ENCODE peak calls at places on chromosomes 5 and 9, in four cellular contexts. One of them, this sample, is unnamed.

GRCh38 chr5:90878549-90879196 is 320.1 kb downstream of the ADGRV1 start:
- DNase-seq in HepG2: no peak
- DNase-seq in mesenchymal stem cell: peak; percentile 95
- DNase-seq in GM23248: peak; percentile 44
- DNase-seq in this sample: peak; percentile 71

GRCh38 chr9:82281066-82281465 is 292.5 kb downstream of the SPATA31D1 start:
- DNase-seq in HepG2: no peak
- DNase-seq in mesenchymal stem cell: no peak
- DNase-seq in GM23248: peak; percentile 34
- DNase-seq in this sample: no peak

GRCh38 chr5:2257326-2258244 is 374.9 kb upstream of the IRX4 start:
- DNase-seq in HepG2: no peak
- DNase-seq in mesenchymal stem cell: no peak
- DNase-seq in GM23248: no peak
- DNase-seq in this sample: no peak

GRCh38 chr5:1516615-1517601 is 6.9 kb downstream of the LPCAT1 start:
- DNase-seq in HepG2: peak; percentile 16
- DNase-seq in mesenchymal stem cell: peak; percentile 86
- DNase-seq in GM23248: peak; percentile 90
- DNase-seq in this sample: peak; percentile 61

GRCh38 chr5:1119312-1119831 is 7.5 kb upstream of the SLC12A7 start:
- DNase-seq in HepG2: peak; percentile 69
- DNase-seq in mesenchymal stem cell: no peak
- DNase-seq in GM23248: no peak
- DNase-seq in this sample: no peak

GRCh38 chr5:61000887-61001286 is 55.9 kb downstream of the NDUFAF2 start:
- DNase-seq in HepG2: no peak
- DNase-seq in mesenchymal stem cell: no peak
- DNase-seq in GM23248: peak; percentile 29
- DNase-seq in this sample: peak; percentile 6

GRCh38 chr5:856531-857425 is 6.0 kb upstream of the ZDHHC11 start:
- DNase-seq in HepG2: no peak
- DNase-seq in mesenchymal stem cell: no peak
- DNase-seq in GM23248: no peak
- DNase-seq in this sample: peak; percentile 5

GRCh38 chr9:134469041-134469875 is 143.0 kb downstream of the RXRA start:
- DNase-seq in HepG2: no peak
- DNase-seq in mesenchymal stem cell: no peak
- DNase-seq in GM23248: peak; percentile 57
- DNase-seq in this sample: peak; percentile 26

DNA sequence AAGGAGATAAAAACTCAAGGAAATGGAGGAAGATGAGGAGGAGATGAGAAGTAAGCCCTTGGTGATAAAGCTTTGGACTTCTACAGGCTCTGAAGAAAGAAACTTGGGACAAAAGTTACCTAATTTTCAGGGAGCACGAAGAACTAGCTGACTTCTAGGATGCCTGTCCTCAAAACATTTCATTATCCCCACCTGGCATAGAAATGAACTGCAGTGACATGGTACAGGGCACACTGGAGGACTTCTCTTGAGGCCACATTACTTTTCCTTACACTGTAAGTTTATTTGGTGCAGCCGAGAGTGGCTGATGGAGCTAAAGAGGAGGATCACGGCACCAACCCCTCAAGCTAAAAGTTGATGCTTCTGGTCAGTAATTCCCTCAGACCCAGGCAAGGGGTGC is 269.5 kb upstream of the MSX2 start:
- DNase-seq in HepG2: no peak
- DNase-seq in mesenchymal stem cell: no peak
- DNase-seq in GM23248: no peak
- DNase-seq in this sample: no peak
- H3K4me3 ChIP-seq in HepG2: no peak overlapping the region
- H3K4me3 ChIP-seq in mesenchymal stem cell: no peak overlapping the region
- H3K4me3 ChIP-seq in GM23248: no peak overlapping the region
- H3K4me3 ChIP-seq in this sample: no peak overlapping the region

DNA sequence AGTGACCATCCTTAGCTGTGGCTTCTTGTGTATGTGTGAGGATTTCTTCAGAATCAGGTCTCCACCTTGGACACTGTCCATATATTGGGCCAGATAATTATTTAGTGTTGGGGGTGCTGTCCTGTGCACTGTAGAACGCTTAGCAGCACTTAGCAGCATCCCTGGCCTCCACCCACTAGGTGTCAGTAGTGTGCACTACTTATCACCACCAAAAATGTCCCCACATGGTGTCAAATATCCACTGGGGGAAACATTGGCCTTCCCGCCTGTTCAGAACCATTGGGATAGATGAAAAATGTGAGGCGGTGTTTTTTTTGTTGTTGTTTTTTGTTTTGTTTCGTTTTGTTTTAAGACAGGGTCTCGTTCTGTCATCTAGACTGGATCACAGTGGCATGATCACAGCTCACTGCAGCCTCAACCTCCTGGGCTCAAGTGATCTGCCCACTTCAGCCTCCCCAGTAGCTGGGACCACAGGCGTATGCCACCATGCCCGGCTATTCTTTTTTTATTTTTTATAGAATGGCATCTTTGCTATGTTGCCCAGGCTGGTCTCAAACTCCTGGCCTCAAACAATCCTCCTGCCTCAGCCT is 67.7 kb downstream of the TENT4A start:
- DNase-seq in HepG2: peak; percentile 16
- DNase-seq in mesenchymal stem cell: no peak
- DNase-seq in GM23248: no peak
- DNase-seq in this sample: no peak
- H2AFZ ChIP-seq in HepG2: no peak overlapping the region
- H2AFZ ChIP-seq in mesenchymal stem cell: no peak overlapping the region
- H2AFZ ChIP-seq in GM23248: no peak overlapping the region
- H2AFZ ChIP-seq in this sample: no peak overlapping the region

GRCh38 chr9:469672-470040 is 255.0 kb downstream of the DOCK8 start:
- DNase-seq in HepG2: no peak
- DNase-seq in mesenchymal stem cell: no peak
- DNase-seq in GM23248: no peak
- DNase-seq in this sample: no peak

GRCh38 chr9:470041-470781 is 255.5 kb downstream of the DOCK8 start:
- DNase-seq in HepG2: peak; percentile 81
- DNase-seq in mesenchymal stem cell: peak; percentile 70
- DNase-seq in GM23248: peak; percentile 89
- DNase-seq in this sample: peak; percentile 61

GRCh38 chr9:468766-469496 is 254.3 kb downstream of the DOCK8 start:
- DNase-seq in HepG2: no peak
- DNase-seq in mesenchymal stem cell: no peak
- DNase-seq in GM23248: no peak
- DNase-seq in this sample: no peak

GRCh38 chr9:471320-471719 is 256.7 kb downstream of the DOCK8 start:
- DNase-seq in HepG2: no peak
- DNase-seq in mesenchymal stem cell: no peak
- DNase-seq in GM23248: no peak
- DNase-seq in this sample: no peak

DNA sequence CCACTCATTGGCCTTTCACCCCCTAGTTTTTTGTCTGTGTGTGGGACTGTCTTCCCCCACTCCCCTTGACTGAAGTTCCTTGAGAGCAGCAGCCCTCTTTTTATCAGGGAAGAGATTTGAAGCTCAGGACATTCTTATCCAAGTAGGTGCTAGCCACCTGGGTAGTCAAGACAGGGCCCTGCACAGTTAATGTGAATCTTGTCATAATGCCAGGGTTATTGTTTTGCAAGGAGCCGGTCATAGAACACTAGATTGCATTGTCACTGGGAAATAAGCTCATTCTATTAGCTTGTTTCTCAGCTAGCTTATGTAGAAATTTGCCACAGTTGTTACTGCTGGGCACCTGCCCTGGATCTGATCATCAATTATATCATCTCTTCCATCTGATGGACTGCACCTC is 256.1 kb downstream of the DOCK8 start:
- DNase-seq in HepG2: no peak
- DNase-seq in mesenchymal stem cell: no peak
- DNase-seq in GM23248: peak; percentile 27
- DNase-seq in this sample: no peak
- H3K27ac ChIP-seq in HepG2: peak overlapping the region; percentile 45
- H3K27ac ChIP-seq in mesenchymal stem cell: no peak overlapping the region
- H3K27ac ChIP-seq in GM23248: no peak overlapping the region
- H3K27ac ChIP-seq in this sample: no peak overlapping the region

DNA sequence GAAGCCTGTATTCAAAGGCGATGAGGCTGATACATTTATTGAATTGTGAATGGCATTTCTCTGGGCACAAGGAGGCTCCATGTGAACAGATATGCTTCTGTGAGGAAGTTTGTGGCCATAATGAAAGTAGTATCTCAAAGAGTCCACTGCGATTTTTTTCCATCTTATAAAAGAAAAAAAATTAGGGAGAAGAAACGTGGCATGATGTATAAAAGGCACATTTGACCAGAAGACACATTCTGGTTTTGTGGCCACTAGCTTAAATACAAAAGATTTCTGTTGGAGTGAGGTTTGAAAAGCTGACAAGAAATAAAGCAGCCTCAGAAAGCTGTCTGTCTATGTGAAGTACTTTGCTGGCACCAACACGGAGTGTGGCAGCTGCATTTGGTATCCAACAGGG is 398.1 kb downstream of the TLE4 start:
- DNase-seq in HepG2: no peak
- DNase-seq in mesenchymal stem cell: no peak
- DNase-seq in GM23248: no peak
- DNase-seq in this sample: no peak
- H3K4me3 ChIP-seq in HepG2: no peak overlapping the region
- H3K4me3 ChIP-seq in mesenchymal stem cell: no peak overlapping the region
- H3K4me3 ChIP-seq in GM23248: no peak overlapping the region
- H3K4me3 ChIP-seq in this sample: no peak overlapping the region

DNA sequence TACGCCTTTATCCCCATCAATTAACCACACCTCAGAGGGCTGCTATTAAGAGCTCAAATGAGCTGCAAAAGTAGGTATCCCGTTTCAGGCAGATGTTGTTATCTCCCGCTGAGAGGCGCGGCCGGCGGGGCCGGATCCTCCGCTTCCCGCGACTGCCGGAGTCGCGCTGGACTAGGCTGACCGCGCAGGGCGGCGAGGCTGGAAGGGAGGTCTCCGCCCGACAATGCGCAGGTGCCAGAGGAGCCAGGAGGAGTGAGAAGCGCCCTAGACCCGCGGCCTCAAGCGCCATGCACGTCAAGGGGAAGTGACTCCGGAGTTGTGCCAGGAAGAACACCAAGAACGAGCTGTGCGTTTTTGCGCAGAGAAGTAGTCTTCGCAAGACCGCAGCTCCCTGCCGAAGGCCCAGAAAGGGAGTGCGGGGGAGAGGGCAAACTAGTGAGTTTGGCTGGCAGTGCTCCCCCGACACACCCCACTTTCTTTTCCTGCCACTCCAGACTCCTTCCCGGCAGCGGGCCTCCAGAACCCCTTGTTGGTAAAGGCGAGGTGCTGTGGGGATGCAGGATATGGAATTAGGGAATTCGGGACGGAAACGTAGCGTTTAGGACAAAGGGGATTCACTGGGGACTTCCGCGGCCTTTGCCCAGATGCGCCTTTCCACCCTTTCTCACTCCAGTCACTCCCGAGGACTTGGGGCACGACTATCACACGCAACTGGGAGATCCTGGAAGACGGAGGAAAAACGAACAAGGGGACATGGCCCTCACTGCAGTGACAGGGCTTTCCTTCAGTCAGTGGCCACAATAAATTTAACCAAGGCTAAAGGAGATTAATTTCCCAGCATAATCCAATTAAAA is 8.0 kb downstream of the NR2F1-AS1 start:
- DNase-seq in HepG2: no peak
- DNase-seq in mesenchymal stem cell: peak; percentile 75
- DNase-seq in GM23248: peak; percentile 47
- DNase-seq in this sample: peak; percentile 73
- H2AFZ ChIP-seq in HepG2: no peak overlapping the region
- H2AFZ ChIP-seq in mesenchymal stem cell: peak overlapping the region; percentile 30
- H2AFZ ChIP-seq in GM23248: peak overlapping the region; percentile 66
- H2AFZ ChIP-seq in this sample: peak overlapping the region; percentile 69

DNA sequence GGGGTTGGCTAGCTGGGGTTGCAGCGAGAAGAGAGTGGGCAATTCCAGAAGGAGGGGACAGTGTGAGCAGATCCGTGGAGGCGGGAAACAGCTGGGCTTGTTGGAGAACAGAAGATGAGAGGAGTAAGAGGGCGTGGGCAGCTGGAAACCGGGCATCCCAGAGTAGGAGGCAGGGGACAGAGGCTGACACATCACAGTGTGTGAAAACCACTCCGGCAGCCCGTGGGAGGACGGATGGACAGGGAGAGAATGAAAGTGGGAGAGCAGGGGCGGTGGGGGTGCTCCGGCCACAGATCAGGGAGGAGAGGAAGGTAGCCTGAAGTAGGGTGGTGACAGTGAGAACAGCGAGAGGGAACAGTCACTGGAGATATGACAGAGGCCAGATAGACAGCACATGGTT is 8.3 kb upstream of the PSMB7 start:
- DNase-seq in HepG2: no peak
- DNase-seq in mesenchymal stem cell: no peak
- DNase-seq in GM23248: peak; percentile 49
- DNase-seq in this sample: no peak
- H3K27ac ChIP-seq in HepG2: no peak overlapping the region
- H3K27ac ChIP-seq in mesenchymal stem cell: no peak overlapping the region
- H3K27ac ChIP-seq in GM23248: no peak overlapping the region
- H3K27ac ChIP-seq in this sample: no peak overlapping the region

DNA sequence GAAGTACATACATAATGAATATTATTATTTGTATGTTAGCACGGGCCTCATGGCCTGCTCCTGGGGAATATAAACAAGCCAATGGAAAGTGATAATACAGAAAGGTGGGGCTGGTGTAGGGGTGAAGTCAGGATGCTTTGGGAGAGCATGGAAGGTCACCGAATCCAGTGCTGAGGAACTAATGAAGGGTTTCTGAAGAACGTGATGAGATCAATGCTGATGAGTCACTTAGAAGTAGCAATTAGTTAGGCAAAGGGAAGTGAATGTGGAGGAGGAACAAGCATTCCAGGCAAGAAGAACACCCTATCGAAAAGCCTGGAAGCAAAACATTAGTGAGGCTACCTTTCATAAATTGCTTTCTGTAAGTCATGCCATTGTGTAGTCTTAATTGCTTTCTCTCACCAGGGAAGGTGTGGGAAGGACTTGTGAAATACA is 2.1 kb downstream of the ANXA1 start:
- DNase-seq in HepG2: no peak
- DNase-seq in mesenchymal stem cell: peak; percentile 68
- DNase-seq in GM23248: peak; percentile 79
- DNase-seq in this sample: peak; percentile 66
- H3K4me3 ChIP-seq in HepG2: no peak overlapping the region
- H3K4me3 ChIP-seq in mesenchymal stem cell: no peak overlapping the region
- H3K4me3 ChIP-seq in GM23248: peak overlapping the region; percentile 100
- H3K4me3 ChIP-seq in this sample: peak overlapping the region; percentile 95

DNA sequence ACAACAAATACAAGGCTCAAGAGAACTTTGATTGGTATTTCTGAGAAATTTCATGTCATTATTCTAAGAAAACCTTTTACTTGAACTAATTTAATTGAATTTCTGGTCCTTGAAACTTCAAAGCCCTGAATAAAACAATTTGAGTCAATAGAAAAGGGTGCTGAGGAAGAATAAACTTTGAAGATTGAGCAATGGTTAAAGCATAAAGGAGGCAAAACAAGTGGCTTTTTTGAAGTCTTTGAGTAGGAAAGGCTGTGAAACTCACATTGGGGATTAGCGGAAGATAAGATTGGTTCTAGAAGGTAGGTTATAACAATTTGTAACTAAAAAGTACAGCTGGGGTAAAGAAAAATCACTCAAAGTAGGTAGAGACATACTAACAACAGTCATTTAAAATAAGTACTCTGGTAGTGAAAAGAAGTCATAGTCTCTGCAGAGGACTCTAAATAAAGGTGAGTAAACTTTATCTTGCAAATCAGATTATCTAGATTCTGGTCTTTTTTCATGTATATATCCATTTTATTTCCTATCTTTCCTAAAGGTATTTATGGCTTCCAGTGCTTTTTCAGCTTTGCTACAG is 6.4 kb upstream of the PLPP1 start:
- DNase-seq in HepG2: no peak
- DNase-seq in mesenchymal stem cell: no peak
- DNase-seq in GM23248: no peak
- DNase-seq in this sample: no peak
- H2AFZ ChIP-seq in HepG2: no peak overlapping the region
- H2AFZ ChIP-seq in mesenchymal stem cell: no peak overlapping the region
- H2AFZ ChIP-seq in GM23248: no peak overlapping the region
- H2AFZ ChIP-seq in this sample: no peak overlapping the region